ENCODE peak calls at places on chromosomes 12 and 14, in six cellular contexts. C, D, M, F, B and X are unnamed samples.

GRCh38 chr12:64670856-64671639 is 60.8 kb downstream of the RASSF3 start:
- DNase-seq in C (no peak), D (peak), M (no peak), F (no peak), B (no peak), X (no peak)

GRCh38 chr14:91354979-91355685 is 62.5 kb downstream of the CCDC88C start:
- DNase-seq in C (no peak), D (no peak), M (peak), F (peak), B (peak), X (no peak)

GRCh38 chr12:64186789-64187188 is 35.3 kb downstream of the KICS2 start:
- DNase-seq in C (no peak), D (no peak), M (no peak), F (no peak), B (no peak), X (no peak)

GRCh38 chr12:106291342-106291741 is 11.2 kb upstream of the TCP11L2 start:
- DNase-seq in C (no peak), D (no peak), M (no peak), F (no peak), B (no peak), X (no peak)

GRCh38 chr14:77238996-77239395 is 32.0 kb downstream of the NGB start:
- DNase-seq in C (no peak), D (no peak), M (no peak), F (no peak), B (no peak), X (no peak)

GRCh38 chr12:68479261-68479581 is 131.5 kb upstream of the RAP1B start:
- DNase-seq in C (no peak), D (no peak), M (peak), F (no peak), B (no peak), X (no peak)

GRCh38 chr14:101151226-101151929 is 247.9 kb upstream of the RTL1 start:
- DNase-seq in C (no peak), D (no peak), M (no peak), F (no peak), B (no peak), X (no peak)

GRCh38 chr12:69123909-69124638 is 115.3 kb upstream of the CPSF6 start:
- DNase-seq in C (no peak), D (no peak), M (no peak), F (no peak), B (no peak), X (no peak)

GRCh38 chr12:55965941-55966407 is at the start of gene PMEL:
- DNase-seq in C (no peak), D (no peak), M (peak), F (peak), B (no peak), X (no peak)

GRCh38 chr12:88132387-88132786 is 9.5 kb downstream of the CEP290 start:
- DNase-seq in C (no peak), D (no peak), M (no peak), F (no peak), B (no peak), X (no peak)

GRCh38 chr12:62693291-62694040 is 226.8 kb downstream of the MON2 start:
- DNase-seq in C (no peak), D (no peak), M (no peak), F (no peak), B (no peak), X (no peak)

GRCh38 chr14:20614038-20614840 is 23.1 kb upstream of the RNASE12 start:
- DNase-seq in C (peak), D (no peak), M (no peak), F (peak), B (peak), X (no peak)

GRCh38 chr12:124703852-124704251 is 136.4 kb upstream of the NCOR2 start:
- DNase-seq in C (no peak), D (no peak), M (no peak), F (no peak), B (no peak), X (no peak)

GRCh38 chr14:56159066-56159465 is 40.9 kb downstream of the PELI2 start:
- DNase-seq in C (no peak), D (no peak), M (no peak), F (no peak), B (no peak), X (no peak)

GRCh38 chr12:66092559-66093269 is 37.8 kb downstream of the LLPH start:
- DNase-seq in C (no peak), D (no peak), M (no peak), F (no peak), B (no peak), X (no peak)

GRCh38 chr12:68873316-68873715 is 59.7 kb downstream of the CPM start:
- DNase-seq in C (peak), D (no peak), M (no peak), F (no peak), B (no peak), X (no peak)

GRCh38 chr12:65825573-65826512 is 1.6 kb downstream of the HMGA2 start:
- DNase-seq in C (peak), D (no peak), M (peak), F (peak), B (no peak), X (no peak)

GRCh38 chr12:64009321-64010068 is 165.0 kb downstream of the SRGAP1 start:
- DNase-seq in C (no peak), D (no peak), M (no peak), F (no peak), B (no peak), X (no peak)

GRCh38 chr12:79420146-79420618 is 270.6 kb downstream of the PAWR start:
- DNase-seq in C (no peak), D (no peak), M (no peak), F (no peak), B (no peak), X (peak)

GRCh38 chr12:65881348-65881961 is 57.2 kb downstream of the HMGA2 start:
- DNase-seq in C (no peak), D (no peak), M (no peak), F (no peak), B (no peak), X (no peak)

GRCh38 chr12:92784795-92785562 is 82.2 kb downstream of the PLEKHG7 start:
- DNase-seq in C (no peak), D (no peak), M (peak), F (peak), B (no peak), X (peak)

GRCh38 chr14:41817626-41818025 is 210.9 kb downstream of the LRFN5 start:
- DNase-seq in C (no peak), D (no peak), M (no peak), F (no peak), B (no peak), X (no peak)

GRCh38 chr12:121872546-121873223 is 14.0 kb upstream of the HPD start:
- DNase-seq in C (no peak), D (no peak), M (peak), F (no peak), B (no peak), X (no peak)

GRCh38 chr12:122190842-122191668 is 8.1 kb downstream of the LRRC43 start:
- DNase-seq in C (peak), D (peak), M (peak), F (peak), B (peak), X (peak)

GRCh38 chr12:63319386-63319785 is 168.4 kb upstream of the AVPR1A start:
- DNase-seq in C (no peak), D (no peak), M (no peak), F (no peak), B (no peak), X (no peak)

GRCh38 chr14:89351958-89352404 is 65.1 kb downstream of the FOXN3 start:
- DNase-seq in C (no peak), D (no peak), M (peak), F (peak), B (no peak), X (no peak)

GRCh38 chr12:121779422-121779895 is 14.0 kb downstream of the RHOF start:
- DNase-seq in C (no peak), D (no peak), M (no peak), F (no peak), B (no peak), X (no peak)